ENCODE peak calls at places on chromosomes 5 and 9, in five cellular contexts. D is A673, G is heart left ventricle, N is PC-3, I is colonic mucosa. E is an unnamed sample. For H3K4me1 and H3K27me3, the result is how much of the 10 kb centered on the place peaks cover.

GRCh38 chr5:76705574-76705973 is 10.4 kb upstream of the F2R start:
- DNase-seq in D (no peak), G (no peak), N (no peak), I (no peak), E (no peak)

GRCh38 chr5:83720805-83721431 is at the start of gene HAPLN1:
- DNase-seq in D (no peak), G (no peak), N (no peak), I (peak), E (no peak)

GRCh38 chr5:72021651-72022357 is 85.5 kb upstream of the MAP1B start:
- DNase-seq in D (no peak), G (no peak), N (no peak), I (no peak), E (no peak)

GRCh38 chr5:150399158-150400019 is 13.3 kb downstream of the CD74 start:
- DNase-seq in D (no peak), G (no peak), N (no peak), I (no peak), E (no peak)

GRCh38 chr9:2826291-2826690 is 17.6 kb downstream of the PUM3 start:
- DNase-seq in D (no peak), G (no peak), N (no peak), I (no peak), E (no peak)

GRCh38 chr5:95029569-95030366 is 255.1 kb downstream of the MCTP1 start:
- DNase-seq in D (no peak), G (no peak), N (no peak), I (no peak), E (no peak)

GRCh38 chr9:89139450-89139849 is 39.2 kb downstream of the SHC3 start:
- DNase-seq in D (no peak), G (no peak), N (no peak), I (no peak), E (no peak)

GRCh38 chr5:137825165-137825564 is 42.5 kb upstream of the MYOT start:
- DNase-seq in D (no peak), G (no peak), N (peak), I (no peak), E (no peak)

GRCh38 chr5:145825751-145826180 is 9.4 kb downstream of the PRELID2 start:
- DNase-seq in D (peak), G (no peak), N (peak), I (no peak), E (no peak)

GRCh38 chr9:129733632-129733953 is 19.2 kb downstream of the PTGES start:
- DNase-seq in D (no peak), G (no peak), N (no peak), I (no peak), E (no peak)

GRCh38 chr9:84310903-84311302 is 29.7 kb downstream of the SLC28A3 start:
- DNase-seq in D (no peak), G (no peak), N (no peak), I (no peak), E (no peak)

GRCh38 chr9:70954126-70954525 is 167.3 kb downstream of the TRPM3 start:
- DNase-seq in D (peak), G (no peak), N (peak), I (no peak), E (no peak)

GRCh38 chr9:21608200-21608599 is 126.1 kb upstream of the IFNE start:
- DNase-seq in D (no peak), G (no peak), N (peak), I (no peak), E (no peak)

GRCh38 chr5:38387161-38387560 is 128.8 kb downstream of the EGFLAM start:
- DNase-seq in D (no peak), G (no peak), N (no peak), I (no peak), E (no peak)

GRCh38 chr9:78006734-78007133 is 24.9 kb downstream of the GNAQ start:
- DNase-seq in D (no peak), G (no peak), N (no peak), I (no peak), E (no peak)

GRCh38 chr5:80284720-80285119 is 28.9 kb upstream of the SERINC5 start:
- DNase-seq in D (no peak), G (no peak), N (no peak), I (no peak), E (no peak)

GRCh38 chr5:97383996-97384395 is 200.9 kb upstream of the RIOK2 start:
- DNase-seq in D (no peak), G (no peak), N (peak), I (no peak), E (no peak)

GRCh38 chr9:77663754-77664153 is 15.6 kb upstream of the GNA14 start:
- DNase-seq in D (no peak), G (no peak), N (peak), I (peak), E (peak)

GRCh38 chr5:160315968-160316367 is 3.6 kb upstream of the CCNJL start:
- DNase-seq in D (peak), G (no peak), N (peak), I (peak), E (peak)

GRCh38 chr9:75360258-75360657 is 271.9 kb downstream of the OSTF1 start:
- DNase-seq in D (no peak), G (no peak), N (no peak), I (no peak), E (no peak)

GRCh38 chr9:121285835-121286687 is 18.1 kb downstream of the GSN start:
- DNase-seq in D (peak), G (peak), N (no peak), I (peak), E (peak)

GRCh38 chr5:98771389-98772109 is 1.9 kb upstream of the RGMB start:
- DNase-seq in D (peak), G (no peak), N (peak), I (peak), E (peak)

GRCh38 chr5:10913846-10914245 is 152.8 kb upstream of the DAP start:
- DNase-seq in D (peak), G (no peak), N (peak), I (no peak), E (no peak)

GRCh38 chr9:136552117-136552685 is 6.4 kb upstream of the NOTCH1 start:
- DNase-seq in D (no peak), G (no peak), N (peak), I (no peak), E (no peak)

GRCh38 chr9:117734523-117735314 is 30.5 kb downstream of the TLR4 start:
- DNase-seq in D (no peak), G (no peak), N (no peak), I (no peak), E (no peak)

GRCh38 chr9:33737811-33738606 is 57.4 kb upstream of the PRSS3 start:
- DNase-seq in D (peak), G (no peak), N (peak), I (peak), E (peak)

GRCh38 chr9:117414220-117414905 is 494 bp downstream of the ASTN2 start:
- DNase-seq in D (no peak), G (no peak), N (no peak), I (no peak), E (peak)

GRCh38 chr5:59615272-59615671 is 278.3 kb downstream of the PDE4D start:
- DNase-seq in D (no peak), G (no peak), N (peak), I (no peak), E (no peak)

GRCh38 chr5:120388016-120388781 is 75.9 kb upstream of the PRR16 start:
- DNase-seq in D (peak), G (no peak), N (peak), I (no peak), E (no peak)

GRCh38 chr9:127233582-127234350 is 30.8 kb upstream of the GARNL3 start:
- DNase-seq in D (no peak), G (no peak), N (no peak), I (no peak), E (no peak)

GRCh38 chr5:66828551-66829421 is 232.6 kb downstream of the MAST4 start:
- DNase-seq in D (peak), G (peak), N (peak), I (peak), E (peak)

GRCh38 chr9:109027176-109027575 is 13.9 kb upstream of the CTNNAL1 start:
- DNase-seq in D (no peak), G (no peak), N (no peak), I (no peak), E (no peak)

DNA sequence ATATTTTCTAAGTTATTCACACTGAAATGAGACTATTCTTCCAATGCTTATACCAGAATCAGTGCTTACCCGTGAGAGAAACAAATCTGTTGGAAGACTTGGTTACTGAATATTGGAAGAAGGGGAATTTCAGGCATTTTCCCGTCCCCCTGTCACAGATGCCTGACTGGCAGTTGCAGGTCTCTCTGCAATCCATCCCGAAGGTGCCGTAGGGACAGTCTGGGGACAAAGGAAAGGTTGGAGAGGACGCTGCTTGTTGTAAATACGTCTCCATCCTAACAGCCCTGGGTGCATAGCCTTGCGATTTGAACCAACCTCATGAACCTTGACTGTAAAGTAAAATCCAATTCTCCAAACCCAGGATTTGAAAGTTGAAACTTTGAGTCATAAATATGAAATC is 3.5 kb downstream of the ESM1 start:
- DNase-seq in D (no peak), G (no peak), N (no peak), I (no peak), E (no peak)
- H3K4me1 ChIP-seq in D (under half), G (under half), N (under half), I (under half), E (under half)

GRCh38 chr5:175686826-175687225 is 29.0 kb downstream of the HRH2 start:
- DNase-seq in D (no peak), G (no peak), N (no peak), I (no peak), E (no peak)
- H3K27me3 ChIP-seq in D (under half), G (under half), N (half or more), I (under half), E (under half)

GRCh38 chr5:136014976-136015375 is 13.8 kb upstream of the TGFBI start:
- DNase-seq in D (no peak), G (no peak), N (no peak), I (no peak), E (no peak)
- H3K4me1 ChIP-seq in D (half or more), G (under half), N (half or more), I (under half), E (under half)

DNA sequence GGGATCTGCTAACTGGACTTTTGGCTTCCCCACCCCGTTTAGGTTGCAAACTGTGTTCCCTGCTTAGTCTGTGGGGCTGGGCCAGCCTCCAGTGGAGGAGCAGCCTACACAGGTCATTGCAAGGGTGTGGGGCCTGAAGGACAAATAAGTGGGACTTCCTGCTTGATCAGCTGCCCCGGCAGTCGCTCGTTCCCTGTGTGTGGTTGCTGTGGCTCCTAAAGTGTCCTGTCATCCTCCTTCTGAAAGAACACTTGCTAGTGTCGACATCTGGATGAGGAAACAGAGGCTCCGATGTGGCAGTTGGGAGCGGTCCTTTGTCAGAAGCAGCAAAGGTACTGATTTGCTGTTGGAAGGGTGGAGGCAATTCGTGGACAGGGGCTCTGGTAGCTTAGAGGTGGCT is 88.9 kb upstream of the TBCA start:
- DNase-seq in D (no peak), G (no peak), N (no peak), I (no peak), E (no peak)
- H3K27me3 ChIP-seq in D (half or more), G (under half), N (under half), I (under half), E (under half)

GRCh38 chr9:131500377-131500776 is 2.3 kb upstream of the POMT1 start:
- DNase-seq in D (no peak), G (no peak), N (no peak), I (no peak), E (no peak)

GRCh38 chr9:131499254-131499653 is 3.5 kb upstream of the POMT1 start:
- DNase-seq in D (no peak), G (no peak), N (no peak), I (no peak), E (no peak)

GRCh38 chr9:131502781-131503625 is at the start of gene POMT1:
- DNase-seq in D (peak), G (peak), N (peak), I (peak), E (peak)

GRCh38 chr9:131503626-131504465 is 1.1 kb downstream of the POMT1 start:
- DNase-seq in D (peak), G (peak), N (peak), I (no peak), E (peak)

GRCh38 chr9:131500939-131501541 is 1.7 kb upstream of the POMT1 start:
- DNase-seq in D (peak), G (peak), N (peak), I (no peak), E (no peak)
- H3K4me1 ChIP-seq in D (under half), G (under half), N (under half), I (under half), E (under half)

GRCh38 chr9:93187047-93187446 is 3.1 kb downstream of the WNK2 start:
- DNase-seq in D (no peak), G (peak), N (no peak), I (peak), E (no peak)

GRCh38 chr9:93186151-93186715 is 2.3 kb downstream of the WNK2 start:
- DNase-seq in D (no peak), G (peak), N (no peak), I (peak), E (no peak)

GRCh38 chr9:93189369-93190132 is 5.6 kb downstream of the WNK2 start:
- DNase-seq in D (no peak), G (peak), N (no peak), I (peak), E (no peak)

GRCh38 chr9:93188426-93189368 is 4.8 kb downstream of the WNK2 start:
- DNase-seq in D (no peak), G (peak), N (no peak), I (peak), E (no peak)

DNA sequence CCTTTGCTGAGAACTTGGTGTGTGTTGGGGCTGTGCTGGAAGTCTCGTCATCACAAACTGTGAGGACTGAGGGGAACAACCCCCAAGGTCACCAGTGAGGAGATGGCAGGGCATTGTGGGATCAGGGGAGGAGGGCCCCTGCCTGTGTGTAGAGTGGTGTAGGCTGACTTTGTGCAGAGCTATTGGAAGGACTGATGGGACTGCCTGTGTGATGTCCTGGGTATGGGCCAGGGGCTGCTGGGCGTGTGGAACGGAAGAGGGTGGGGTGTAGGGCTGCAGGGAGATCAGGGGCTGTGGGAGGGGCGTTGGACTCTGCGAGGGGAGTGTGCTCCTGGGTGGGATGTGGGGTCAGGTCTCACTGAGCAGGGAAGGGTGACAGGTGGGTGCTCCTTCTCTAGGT is 3.6 kb downstream of the WNK2 start:
- DNase-seq in D (no peak), G (peak), N (no peak), I (peak), E (no peak)
- H3K27me3 ChIP-seq in D (under half), G (under half), N (under half), I (under half), E (under half)

E was measured in thyroid gland.